ENCODE peak calls at places on chromosome 1, in six cellular contexts. Q, A, N, D, E and I are unnamed samples.

GRCh38 chr1:944341-945325 is 14.4 kb downstream of the NOC2L start:
- DNase-seq in Q (no peak), A (no peak), D (no peak), E (no peak), N (no peak), I (no peak)

GRCh38 chr1:243525085-243525487 is 269.2 kb downstream of the SDCCAG8 start:
- DNase-seq in D (no peak), A (no peak), N (no peak), Q (no peak), E (no peak), I (no peak)

GRCh38 chr1:182003953-182004586 is 57.4 kb downstream of the ZNF648 start:
- DNase-seq in D (no peak), Q (no peak), E (no peak), A (no peak), N (no peak), I (no peak)

GRCh38 chr1:203268901-203269653 is 36.2 kb upstream of the BTG2 start:
- DNase-seq in D (no peak), Q (peak; percentile 54), A (no peak), N (no peak), E (no peak), I (peak; percentile 65)

GRCh38 chr1:48671578-48671977 is 105.1 kb downstream of the BEND5 start:
- DNase-seq in E (no peak), Q (no peak), N (no peak), A (no peak), D (no peak), I (no peak)

GRCh38 chr1:200891774-200892157 is 2.9 kb upstream of the INAVA start:
- DNase-seq in N (no peak), A (no peak), D (no peak), Q (no peak), E (peak; percentile 67), I (no peak)

GRCh38 chr1:25011966-25012625 is 82.0 kb upstream of the RUNX3 start:
- DNase-seq in E (no peak), N (no peak), D (no peak), Q (no peak), A (no peak), I (no peak)

GRCh38 chr1:215263636-215264035 is 181.1 kb downstream of the KCNK2 start:
- DNase-seq in Q (no peak), E (no peak), A (no peak), D (no peak), N (no peak), I (no peak)

GRCh38 chr1:176517484-176517883 is 54.5 kb downstream of the PAPPA2 start:
- DNase-seq in D (no peak), A (no peak), N (no peak), E (no peak), Q (peak; percentile 80), I (no peak)

GRCh38 chr1:77281491-77282186 is at the start of gene AK5:
- DNase-seq in E (peak; percentile 50), N (no peak), D (no peak), Q (no peak), A (peak; percentile 41), I (no peak)

GRCh38 chr1:83773059-83773458 is 225.9 kb downstream of the TTLL7 start:
- DNase-seq in Q (no peak), N (no peak), D (no peak), E (no peak), A (no peak), I (no peak)

GRCh38 chr1:83781667-83782066 is 217.3 kb downstream of the TTLL7 start:
- DNase-seq in N (no peak), D (no peak), E (no peak), Q (no peak), A (no peak), I (no peak)

GRCh38 chr1:83779565-83779964 is 219.4 kb downstream of the TTLL7 start:
- DNase-seq in N (no peak), Q (no peak), A (no peak), E (no peak), D (no peak), I (no peak)

GRCh38 chr1:83770322-83770661 is 228.6 kb downstream of the TTLL7 start:
- DNase-seq in N (no peak), E (no peak), Q (no peak), A (no peak), D (no peak), I (no peak)

GRCh38 chr1:83775977-83776603 is 222.8 kb downstream of the TTLL7 start:
- DNase-seq in N (no peak), E (no peak), A (no peak), Q (no peak), D (no peak), I (no peak)
- TF ChIP-seq CTCF in N (no peak), E (no peak), A (no peak), Q (no peak), D (no peak), I (no peak)

DNA sequence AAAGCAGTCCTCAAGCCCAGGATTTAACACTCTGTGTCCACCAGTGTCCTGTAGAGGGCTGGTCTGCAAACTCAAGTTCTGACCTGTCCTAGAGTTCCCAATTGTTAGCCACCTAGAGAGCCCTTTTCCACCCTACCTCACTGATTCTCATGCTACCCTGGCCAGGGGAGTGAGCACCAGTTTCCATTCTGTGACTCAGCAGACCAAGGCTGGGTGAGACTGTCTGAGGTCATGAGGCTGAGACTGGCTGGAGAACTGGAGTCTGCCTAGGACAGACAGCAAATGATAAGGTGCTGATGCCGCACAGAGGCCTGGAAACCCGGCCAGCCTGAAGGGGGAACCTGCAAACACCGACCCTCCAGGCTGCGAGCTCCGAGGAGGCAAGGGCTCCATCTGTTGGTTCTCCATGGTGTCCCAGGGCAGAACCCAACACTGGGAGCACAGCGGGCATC is 13.7 kb downstream of the GLIS1 start:
- DNase-seq in Q (no peak), N (no peak), E (no peak), D (no peak), A (no peak), I (no peak)
- TF ChIP-seq CTCF in Q (no peak), N (no peak), E (no peak), D (no peak), A (no peak), I (no peak)

DNA sequence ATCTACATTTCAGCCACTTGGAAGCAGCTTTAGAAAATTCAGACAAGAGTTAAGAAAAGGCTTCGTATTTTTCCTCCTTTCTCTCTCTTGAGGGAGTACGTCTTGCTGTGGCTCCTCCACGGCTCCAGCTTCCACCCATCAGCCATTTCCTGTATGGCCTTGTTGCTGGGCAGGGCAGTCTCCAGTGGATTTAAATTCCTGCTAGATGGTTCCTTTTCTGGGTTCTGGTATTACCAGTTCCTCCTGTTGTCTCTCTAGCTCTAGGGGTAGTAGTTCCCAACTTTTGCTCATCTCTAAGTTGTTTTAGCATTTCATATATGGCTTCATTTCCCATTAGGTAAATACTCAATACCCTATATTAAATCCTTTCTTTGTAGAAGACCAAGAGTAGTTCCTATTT is 1098.3 kb downstream of the ADGRL2 start:
- DNase-seq in N (no peak), E (no peak), A (no peak), D (no peak), Q (no peak), I (no peak)
- TF ChIP-seq CTCF in N (no peak), E (no peak), A (no peak), D (no peak), Q (no peak), I (no peak)

GRCh38 chr1:178528219-178528962 is 15.5 kb downstream of the TEX35 start:
- DNase-seq in N (no peak), Q (no peak), E (no peak), D (no peak), A (no peak), I (peak; percentile 44)

GRCh38 chr1:178530520-178530919 is 17.6 kb downstream of the TEX35 start:
- DNase-seq in D (no peak), A (no peak), E (no peak), N (no peak), Q (no peak), I (peak; percentile 3)

GRCh38 chr1:178530037-178530402 is 17.1 kb downstream of the TEX35 start:
- DNase-seq in N (no peak), A (no peak), D (no peak), Q (no peak), E (peak; percentile 71), I (no peak)

GRCh38 chr1:178528963-178529355 is 16.1 kb downstream of the TEX35 start:
- DNase-seq in E (no peak), N (no peak), D (no peak), Q (no peak), A (no peak), I (no peak)

DNA sequence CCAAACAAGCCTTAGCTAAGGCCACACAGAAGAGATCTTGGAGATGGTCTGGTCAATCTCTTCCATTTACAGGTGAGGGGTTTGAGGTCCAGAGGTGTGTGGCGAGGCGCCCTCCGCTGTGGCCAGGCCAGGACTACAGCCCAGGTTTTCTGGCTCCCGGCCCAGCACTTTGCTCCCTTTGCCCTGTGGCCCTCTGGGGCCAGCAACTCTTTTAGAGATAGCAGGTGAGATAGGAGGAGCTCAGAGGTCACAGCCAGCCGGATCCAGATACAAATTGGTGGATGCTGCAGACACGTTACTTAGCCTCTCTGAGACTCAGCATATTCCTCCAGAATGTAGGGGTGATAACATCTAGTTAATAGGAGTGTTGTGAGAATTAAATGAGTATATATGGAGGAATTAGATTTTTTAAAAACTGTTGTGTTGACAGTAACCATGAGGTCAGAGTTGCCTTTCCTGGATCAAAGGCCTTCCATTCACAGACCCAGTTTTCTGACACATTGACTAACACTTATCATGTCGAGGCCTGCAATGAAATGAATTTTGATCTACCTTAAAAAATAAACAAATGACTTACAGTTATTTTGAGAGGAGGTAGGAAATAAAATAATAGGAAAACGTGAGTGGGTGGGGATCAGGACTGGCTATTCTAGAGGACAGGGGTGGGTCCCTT is 16.6 kb downstream of the TEX35 start:
- DNase-seq in E (peak; percentile 81), A (no peak), D (no peak), Q (no peak), N (no peak), I (peak; percentile 9)
- TF ChIP-seq CTCF in E (no peak), A (no peak), D (no peak), Q (no peak), N (no peak), I (no peak)

GRCh38 chr1:160083968-160084770 is 2.8 kb downstream of the KCNJ9 start:
- DNase-seq in A (peak; percentile 86), D (peak; percentile 45), Q (no peak), E (peak; percentile 91), N (peak; percentile 95), I (no peak)
- TF ChIP-seq CTCF in A (peak; percentile 70), D (peak; percentile 56), Q (peak; percentile 23), E (peak; percentile 47), N (peak; percentile 59), I (peak; percentile 37)

GRCh38 chr1:205977348-205978014 is 25.7 kb downstream of the RAB7B start:
- DNase-seq in E (peak; percentile 79), D (peak; percentile 47), Q (peak; percentile 50), N (peak; percentile 87), A (peak; percentile 70), I (peak; percentile 77)

GRCh38 chr1:205975387-205975998 is 27.7 kb downstream of the RAB7B start:
- DNase-seq in Q (no peak), E (no peak), D (no peak), A (no peak), N (no peak), I (no peak)

GRCh38 chr1:205976036-205976435 is 27.2 kb downstream of the RAB7B start:
- DNase-seq in E (no peak), Q (peak; percentile 36), N (no peak), A (no peak), D (no peak), I (no peak)

GRCh38 chr1:205978676-205979075 is 24.5 kb downstream of the RAB7B start:
- DNase-seq in N (no peak), E (no peak), Q (no peak), A (no peak), D (no peak), I (no peak)

GRCh38 chr1:205976708-205977107 is 26.5 kb downstream of the RAB7B start:
- DNase-seq in E (no peak), A (no peak), Q (peak; percentile 80), N (no peak), D (no peak), I (no peak)
- TF ChIP-seq CTCF in E (no peak), A (no peak), Q (no peak), N (no peak), D (no peak), I (no peak)